ENCODE peak calls at places on chromosomes 11 and 22, in six cellular contexts. Q is stomach, P is heart left ventricle, G is body of pancreas, K is tibial nerve, X is adrenal gland. H is an unnamed sample.
A peak's percentile ranks its signal among the peaks of the same experiment; 100 is the strongest.

GRCh38 chr11:14342906-14343305 is 16.1 kb downstream of the RRAS2 start:
- DNase-seq in K (no peak), X (no peak), Q (no peak), G (no peak), P (no peak), H (no peak)

GRCh38 chr22:36117053-36117554 is 43.5 kb downstream of the APOL3 start:
- DNase-seq in P (no peak), Q (no peak), G (peak; percentile 22), X (no peak), K (no peak), H (peak; percentile 46)

GRCh38 chr11:129853508-129854228 is 38.0 kb downstream of the TMEM45B start:
- DNase-seq in P (no peak), G (peak; percentile 85), Q (peak; percentile 89), K (no peak), X (peak; percentile 25), H (no peak)

GRCh38 chr11:114197799-114198500 is 98.2 kb upstream of the NNMT start:
- DNase-seq in G (peak; percentile 87), P (peak; percentile 81), K (no peak), Q (peak; percentile 85), X (peak; percentile 91), H (peak; percentile 97)

GRCh38 chr22:31122532-31123291 is at the start of gene INPP5J:
- DNase-seq in G (peak; percentile 79), X (peak; percentile 72), Q (peak; percentile 69), P (no peak), K (no peak), H (peak; percentile 87)

GRCh38 chr11:64356498-64357411 is 2.2 kb upstream of the RPS6KA4 start:
- DNase-seq in Q (peak; percentile 57), G (peak; percentile 60), P (no peak), K (no peak), X (no peak), H (no peak)

GRCh38 chr22:39543095-39543494 is 10.5 kb upstream of the RPS19BP1 start:
- DNase-seq in K (no peak), X (no peak), G (no peak), P (no peak), Q (no peak), H (no peak)

GRCh38 chr22:45903355-45904149 is 73.4 kb downstream of the WNT7B start:
- DNase-seq in K (no peak), Q (no peak), X (peak; percentile 60), G (peak; percentile 69), P (no peak), H (no peak)

GRCh38 chr11:31764766-31765165 is 46.4 kb downstream of the PAX6 start:
- DNase-seq in G (no peak), X (no peak), Q (no peak), K (no peak), P (no peak), H (no peak)

DNA sequence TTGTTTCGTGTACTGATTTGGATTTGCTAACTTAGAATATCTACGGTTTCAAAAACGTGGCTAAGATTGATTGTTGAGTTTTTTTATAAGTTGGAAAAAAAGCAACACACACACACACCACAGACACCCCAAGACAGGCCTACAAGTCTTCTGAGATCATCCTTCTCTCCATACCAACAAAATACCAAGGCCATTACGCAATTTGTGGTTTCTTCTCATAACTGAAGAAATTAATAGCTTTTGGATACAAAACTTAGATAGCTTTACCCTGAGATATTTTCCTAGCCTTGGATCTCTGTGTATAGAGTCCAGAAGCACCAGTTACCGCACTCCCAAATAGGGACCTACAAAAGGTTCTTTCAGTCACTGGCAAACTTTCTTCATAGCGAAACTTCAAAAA is 113.6 kb downstream of the SIK3 start:
- DNase-seq in P (no peak), G (no peak), K (no peak), X (no peak), Q (no peak), H (no peak)
- H3K4me1 ChIP-seq in P (peaks cover 94% of the 10 kb centered on the region), G (peaks cover 19% of the 10 kb centered on the region), K (peaks cover 89% of the 10 kb centered on the region), X (peaks cover 6% of the 10 kb centered on the region), Q (peaks cover 11% of the 10 kb centered on the region), H (no peaks in the 10 kb centered on the region)

GRCh38 chr11:84236436-84236835 is 950.3 kb upstream of the CCDC90B start:
- DNase-seq in Q (no peak), K (no peak), X (no peak), P (no peak), G (no peak), H (no peak)
- TF ChIP-seq POLR2A in Q (no peak), K (no peak), X (no peak), P (no peak), G (no peak), H (no peak)

GRCh38 chr11:16889905-16890304 is 124.3 kb downstream of the PLEKHA7 start:
- DNase-seq in G (no peak), K (no peak), Q (no peak), P (no peak), X (no peak), H (no peak)

GRCh38 chr11:16890442-16890841 is 123.8 kb downstream of the PLEKHA7 start:
- DNase-seq in P (no peak), X (no peak), Q (no peak), G (no peak), K (no peak), H (no peak)

GRCh38 chr11:16893456-16894076 is 120.6 kb downstream of the PLEKHA7 start:
- DNase-seq in K (no peak), X (no peak), G (peak; percentile 72), Q (no peak), P (no peak), H (no peak)

GRCh38 chr11:16891170-16891569 is 123.0 kb downstream of the PLEKHA7 start:
- DNase-seq in P (no peak), X (no peak), Q (no peak), G (no peak), K (no peak), H (no peak)

DNA sequence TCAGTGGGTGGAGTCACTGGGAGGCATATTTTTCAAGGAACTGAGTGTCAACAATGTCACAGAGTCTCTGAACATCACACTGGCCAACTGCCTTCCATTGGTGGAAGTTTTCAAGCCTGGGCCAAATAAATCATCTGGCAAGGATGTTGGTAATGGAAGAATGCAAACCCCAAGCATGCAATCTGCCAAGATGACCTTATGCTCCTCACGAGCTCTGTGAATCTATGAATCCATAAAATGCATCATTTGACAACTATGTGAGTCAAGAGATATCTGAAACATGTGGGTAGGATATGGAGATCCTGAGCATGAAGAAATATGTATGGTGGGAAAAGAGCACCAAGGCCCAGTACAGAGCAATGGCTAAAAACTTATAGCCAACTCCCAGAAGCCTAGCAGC is 122.2 kb downstream of the PLEKHA7 start:
- DNase-seq in X (no peak), Q (no peak), K (no peak), G (no peak), P (no peak), H (no peak)
- H3K4me1 ChIP-seq in X (no peaks in the 10 kb centered on the region), Q (peaks cover 26% of the 10 kb centered on the region), K (peaks cover 9% of the 10 kb centered on the region), G (peaks cover 24% of the 10 kb centered on the region), P (peaks cover 4% of the 10 kb centered on the region), H (no peaks in the 10 kb centered on the region)

GRCh38 chr11:819129-819931 is 616 bp downstream of the PNPLA2 start:
- DNase-seq in X (peak; percentile 91), P (peak; percentile 96), Q (peak; percentile 96), G (peak; percentile 95), K (peak; percentile 92), H (peak; percentile 97)
- TF ChIP-seq POLR2A in X (peak; percentile 79), P (peak; percentile 96), Q (no peak), G (peak; percentile 69), K (peak; percentile 86), H (peak; percentile 28)

GRCh38 chr22:42927966-42928365 is 70.9 kb upstream of the ARFGAP3 start:
- DNase-seq in X (no peak), K (no peak), P (no peak), Q (no peak), G (no peak), H (no peak)

GRCh38 chr22:42924436-42924835 is 67.4 kb upstream of the ARFGAP3 start:
- DNase-seq in K (no peak), X (no peak), P (no peak), Q (no peak), G (no peak), H (peak; percentile 59)

GRCh38 chr22:42926768-42927167 is 69.7 kb upstream of the ARFGAP3 start:
- DNase-seq in G (no peak), P (no peak), Q (no peak), X (no peak), K (no peak), H (no peak)

GRCh38 chr22:42925598-42925997 is 68.5 kb upstream of the ARFGAP3 start:
- DNase-seq in P (no peak), G (no peak), Q (no peak), X (no peak), K (no peak), H (no peak)

GRCh38 chr22:42926034-42926433 is 69.0 kb upstream of the ARFGAP3 start:
- DNase-seq in G (no peak), X (no peak), K (no peak), Q (peak; percentile 56), P (no peak), H (no peak)
- H3K4me1 ChIP-seq in G (peaks cover 92% of the 10 kb centered on the region), X (peaks cover 34% of the 10 kb centered on the region), K (peaks cover 61% of the 10 kb centered on the region), Q (peaks cover 85% of the 10 kb centered on the region), P (peaks cover 92% of the 10 kb centered on the region), H (peaks cover 93% of the 10 kb centered on the region)

GRCh38 chr11:47498149-47498548 is 49.2 kb upstream of the RAPSN start:
- DNase-seq in X (no peak), K (no peak), Q (no peak), G (no peak), P (no peak), H (no peak)

GRCh38 chr11:47499614-47500013 is 50.7 kb upstream of the RAPSN start:
- DNase-seq in G (no peak), K (no peak), X (no peak), P (no peak), Q (no peak), H (no peak)

GRCh38 chr11:47499160-47499559 is 50.2 kb upstream of the RAPSN start:
- DNase-seq in K (no peak), G (no peak), X (no peak), Q (no peak), P (no peak), H (no peak)

GRCh38 chr11:47500121-47500520 is 51.2 kb upstream of the RAPSN start:
- DNase-seq in G (no peak), X (no peak), P (no peak), Q (no peak), K (no peak), H (no peak)

DNA sequence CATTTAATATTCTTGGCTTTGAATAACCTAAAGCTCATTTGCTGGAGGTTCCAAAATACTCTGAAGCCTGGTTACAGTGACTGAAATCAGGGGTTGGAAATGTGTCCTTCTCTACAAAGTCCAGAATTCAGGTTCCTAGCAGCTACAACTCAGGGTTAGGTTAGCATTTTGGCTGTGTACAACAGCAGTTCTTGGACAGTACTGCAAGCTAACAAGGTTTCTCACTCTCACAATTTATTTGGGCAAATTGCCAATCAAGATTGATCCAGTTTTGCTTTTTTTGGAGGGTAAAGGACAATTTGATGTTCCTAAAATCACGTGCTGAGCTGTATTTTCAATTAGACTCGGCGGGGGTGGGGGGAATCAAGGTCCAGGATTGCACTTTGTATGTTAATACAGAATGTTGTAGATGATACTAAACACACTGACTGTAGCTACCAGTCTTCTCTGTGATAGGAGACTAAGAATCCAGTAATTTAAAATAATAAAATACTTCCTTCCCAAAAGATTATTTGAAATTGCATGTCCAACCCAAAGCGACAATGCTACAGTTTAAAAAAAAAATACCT is 49.7 kb upstream of the RAPSN start:
- DNase-seq in G (no peak), K (no peak), Q (no peak), X (no peak), P (no peak), H (no peak)
- TF ChIP-seq POLR2A in G (no peak), K (no peak), Q (no peak), X (no peak), P (no peak), H (no peak)

H was measured in sigmoid colon.